ENCODE peak calls at places on chromosomes 7 and 10, in five cellular contexts. F, Y, C, V and S are unnamed samples.

GRCh38 chr10:31749981-31750850 is 178.4 kb downstream of the ARHGAP12 start:
- DNase-seq in C (peak), V (no peak), F (peak), Y (peak), S (peak)

GRCh38 chr7:41003031-41003925 is 699.6 kb downstream of the INHBA start:
- DNase-seq in Y (peak), C (no peak), V (peak), F (peak), S (no peak)

GRCh38 chr10:132588301-132589013 is 50.9 kb downstream of the INPP5A start:
- DNase-seq in Y (peak), F (no peak), C (no peak), V (no peak), S (no peak)

GRCh38 chr7:123327661-123328060 is 127.9 kb upstream of the SLC13A1 start:
- DNase-seq in V (no peak), F (no peak), Y (no peak), C (no peak), S (no peak)

GRCh38 chr7:47301657-47302295 is 280.1 kb downstream of the TNS3 start:
- DNase-seq in Y (no peak), C (no peak), V (no peak), F (no peak), S (no peak)

GRCh38 chr10:33537066-33537465 is 202.6 kb upstream of the NRP1 start:
- DNase-seq in V (no peak), Y (peak), C (no peak), F (no peak), S (no peak)

GRCh38 chr10:102620615-102621417 is 23.5 kb upstream of the TRIM8 start:
- DNase-seq in Y (no peak), C (peak), F (no peak), V (no peak), S (no peak)

GRCh38 chr7:3075441-3075840 is 31.8 kb upstream of the CARD11 start:
- DNase-seq in Y (peak), C (no peak), V (no peak), F (no peak), S (no peak)

GRCh38 chr7:4774804-4775280 is 581 bp upstream of the AP5Z1 start:
- DNase-seq in C (no peak), Y (peak), F (no peak), V (peak), S (peak)

GRCh38 chr10:33746878-33747277 is 412.4 kb upstream of the NRP1 start:
- DNase-seq in F (no peak), Y (peak), V (no peak), C (no peak), S (no peak)

GRCh38 chr10:107548301-107548700 is 383.8 kb upstream of the SORCS1 start:
- DNase-seq in V (no peak), F (peak), Y (no peak), C (no peak), S (no peak)

GRCh38 chr7:11436773-11437524 is 395.0 kb downstream of the THSD7A start:
- DNase-seq in Y (no peak), F (peak), C (no peak), V (no peak), S (no peak)

GRCh38 chr10:1187855-1188555 is 131.8 kb downstream of the WDR37 start:
- DNase-seq in Y (no peak), F (no peak), C (no peak), V (no peak), S (no peak)

GRCh38 chr10:1190052-1190395 is 133.8 kb downstream of the WDR37 start:
- DNase-seq in C (no peak), V (no peak), F (no peak), Y (no peak), S (peak)

GRCh38 chr10:1190791-1191490 is 134.8 kb downstream of the WDR37 start:
- DNase-seq in C (peak), F (no peak), Y (no peak), V (no peak), S (peak)

GRCh38 chr10:1188556-1189135 is 132.5 kb downstream of the WDR37 start:
- DNase-seq in F (no peak), V (no peak), Y (no peak), C (no peak), S (peak)

GRCh38 chr10:1189166-1190051 is 133.2 kb downstream of the WDR37 start:
- DNase-seq in F (no peak), Y (no peak), V (no peak), C (peak), S (no peak)
- TF ChIP-seq CTCF in F (no peak), Y (no peak), V (no peak), C (no peak), S (no peak)

GRCh38 chr7:74405191-74405898 is 48.4 kb upstream of the GTF2IRD1 start:
- DNase-seq in Y (no peak), F (peak), C (no peak), V (peak), S (no peak)
- TF ChIP-seq CTCF in Y (peak), F (peak), C (peak), V (peak), S (no peak)

GRCh38 chr7:42617781-42618457 is 294.0 kb downstream of the C7orf25 start:
- DNase-seq in V (no peak), F (peak), C (no peak), Y (no peak), S (no peak)
- TF ChIP-seq CTCF in V (no peak), F (peak), C (no peak), Y (no peak), S (no peak)

GRCh38 chr7:111858331-111858730 is 296.0 kb upstream of the IMMP2L start:
- DNase-seq in Y (no peak), F (no peak), C (no peak), V (no peak), S (no peak)

GRCh38 chr7:111852081-111852480 is 289.8 kb upstream of the IMMP2L start:
- DNase-seq in Y (no peak), F (no peak), C (no peak), V (no peak), S (no peak)

GRCh38 chr7:111853231-111853990 is 291.1 kb upstream of the IMMP2L start:
- DNase-seq in C (no peak), Y (no peak), V (no peak), F (peak), S (no peak)

GRCh38 chr7:111855842-111856227 is 293.5 kb upstream of the IMMP2L start:
- DNase-seq in Y (peak), C (no peak), V (peak), F (peak), S (no peak)

GRCh38 chr7:111855161-111855841 is 293.0 kb upstream of the IMMP2L start:
- DNase-seq in Y (peak), V (peak), C (no peak), F (peak), S (peak)
- TF ChIP-seq CTCF in Y (peak), V (peak), C (peak), F (peak), S (no peak)

GRCh38 chr10:124609698-124610097 is 134.5 kb downstream of the FAM53B start:
- DNase-seq in F (no peak), Y (no peak), V (no peak), C (no peak), S (no peak)

GRCh38 chr10:124611738-124612137 is 132.4 kb downstream of the FAM53B start:
- DNase-seq in F (no peak), Y (no peak), C (no peak), V (no peak), S (no peak)

GRCh38 chr10:124615259-124615658 is 128.9 kb downstream of the FAM53B start:
- DNase-seq in C (no peak), V (no peak), Y (no peak), F (no peak), S (no peak)

GRCh38 chr10:124614003-124614659 is 130.0 kb downstream of the FAM53B start:
- DNase-seq in Y (no peak), F (no peak), C (no peak), V (no peak), S (no peak)

DNA sequence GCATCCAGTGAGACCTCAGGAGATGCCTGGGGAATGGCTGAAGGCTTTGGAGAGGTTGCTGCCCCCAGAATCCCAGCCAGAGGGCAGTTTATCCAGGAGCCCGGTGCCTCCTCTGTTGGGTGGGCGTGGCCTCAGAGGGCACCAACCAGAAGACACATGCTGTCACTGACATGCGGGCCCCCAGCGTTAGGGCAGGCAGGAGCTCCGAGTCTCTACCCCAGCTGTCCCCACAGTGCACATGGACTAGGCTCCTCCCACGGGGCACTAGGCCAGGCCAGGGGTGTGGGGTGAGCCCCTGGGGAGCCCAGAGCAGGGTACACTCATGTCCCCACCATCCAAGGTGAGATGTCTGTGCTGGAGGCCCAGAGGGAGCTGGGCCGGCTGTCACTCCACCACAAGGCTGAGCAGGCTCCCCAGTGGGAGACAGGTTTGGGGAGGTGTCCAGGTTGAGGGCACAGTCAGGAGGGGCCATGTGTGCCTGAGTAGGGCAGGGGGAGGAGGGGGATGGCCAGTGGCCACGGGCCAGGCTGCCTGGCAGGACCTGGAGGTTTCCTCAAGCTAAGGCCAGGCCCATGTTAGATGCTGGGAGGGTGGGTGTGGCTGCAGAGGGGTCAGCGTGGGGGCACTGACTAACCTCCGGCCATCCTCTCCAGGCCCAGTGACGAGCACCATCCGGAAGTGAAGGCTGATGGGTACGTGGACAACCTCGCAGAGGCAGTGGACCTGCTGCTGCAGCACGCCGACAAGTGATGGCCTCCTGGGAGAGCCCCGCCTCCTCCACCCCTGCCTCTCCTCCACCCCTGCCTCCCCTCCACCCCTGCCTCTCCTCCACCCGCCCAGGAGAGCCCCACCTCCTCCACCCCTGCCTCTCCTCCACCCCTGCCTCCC is 131.3 kb downstream of the FAM53B start:
- DNase-seq in C (peak), V (no peak), Y (peak), F (peak), S (peak)
- TF ChIP-seq CTCF in C (no peak), V (no peak), Y (no peak), F (peak), S (no peak)

GRCh38 chr7:148296994-148297644 is 293.4 kb upstream of the C7orf33 start:
- DNase-seq in Y (no peak), V (no peak), F (no peak), C (no peak), S (no peak)
- TF ChIP-seq CTCF in Y (no peak), V (no peak), F (peak), C (no peak), S (no peak)